ENCODE peak calls at places on chromosomes 12 and 14, in seven cellular contexts. K is non-pigmented ciliary epithelial cell, U is KG1, L is anterior cingulate cortex, T is NCI-H345, O is HTR-8/SVneo, Q is GM19239. G is an unnamed sample.

GRCh38 chr14:71705460-71705859 is 226.8 kb upstream of the RGS6 start:
- DNase-seq in K (no peak), T (no peak), Q (no peak), L (no peak), O (no peak), U (no peak), G (no peak)

GRCh38 chr14:80850197-80850814 is 91.2 kb downstream of the CEP128 start:
- DNase-seq in Q (no peak), T (peak), U (no peak), L (no peak), O (peak), K (peak), G (peak)

GRCh38 chr14:51488569-51489220 is 163.0 kb upstream of the FRMD6 start:
- DNase-seq in Q (no peak), L (no peak), T (no peak), U (no peak), O (peak), K (no peak), G (no peak)

GRCh38 chr12:15088115-15088514 is 115.3 kb downstream of the PDE6H start:
- DNase-seq in L (no peak), Q (no peak), T (no peak), K (no peak), O (no peak), U (no peak), G (no peak)

GRCh38 chr14:45686771-45687170 is 433.8 kb upstream of the MIS18BP1 start:
- DNase-seq in Q (no peak), O (no peak), K (no peak), U (no peak), L (no peak), T (no peak), G (no peak)

GRCh38 chr12:124679533-124680371 is 112.3 kb upstream of the NCOR2 start:
- DNase-seq in U (no peak), K (no peak), Q (no peak), L (peak), T (no peak), O (no peak), G (peak)

GRCh38 chr12:24232531-24232930 is 283.1 kb upstream of the SOX5 start:
- DNase-seq in L (no peak), T (no peak), U (no peak), O (no peak), K (no peak), Q (no peak), G (no peak)

GRCh38 chr14:76768201-76768656 is 7.0 kb downstream of the VASH1 start:
- DNase-seq in T (no peak), K (no peak), O (no peak), Q (peak), L (peak), U (peak), G (no peak)

GRCh38 chr12:105084251-105085250 is at the start of gene ALDH1L2:
- DNase-seq in T (peak), O (peak), U (no peak), Q (peak), L (peak), K (no peak), G (peak)

GRCh38 chr12:1530592-1531159 is 63.7 kb downstream of the FBXL14 start:
- DNase-seq in T (no peak), K (no peak), L (no peak), U (no peak), Q (peak), O (no peak), G (no peak)

GRCh38 chr12:84689638-84690037 is 223.0 kb downstream of the SLC6A15 start:
- DNase-seq in Q (no peak), K (no peak), U (no peak), T (no peak), L (no peak), O (no peak), G (no peak)

GRCh38 chr12:6018265-6018664 is 73.2 kb upstream of the ANO2 start:
- DNase-seq in T (no peak), U (no peak), K (no peak), Q (no peak), L (no peak), O (no peak), G (no peak)

GRCh38 chr14:70254476-70254961 is 65.8 kb upstream of the SLC8A3 start:
- DNase-seq in T (peak), L (no peak), K (no peak), Q (no peak), O (peak), U (no peak), G (no peak)

GRCh38 chr12:57724936-57725740 is 13.4 kb downstream of the AGAP2 start:
- DNase-seq in U (no peak), K (no peak), Q (no peak), T (no peak), L (no peak), O (no peak), G (no peak)

GRCh38 chr12:105278043-105278697 is 42.2 kb upstream of the APPL2 start:
- DNase-seq in L (no peak), O (no peak), K (no peak), U (no peak), Q (no peak), T (no peak), G (no peak)

GRCh38 chr14:71266994-71267636 is 359.9 kb downstream of the PCNX1 start:
- DNase-seq in K (no peak), Q (no peak), U (no peak), T (no peak), O (no peak), L (no peak), G (no peak)

GRCh38 chr12:71250186-71250585 is 92.4 kb upstream of the TSPAN8 start:
- DNase-seq in T (no peak), L (no peak), O (no peak), K (no peak), U (no peak), Q (no peak), G (peak)

GRCh38 chr12:103441437-103442186 is 54.2 kb downstream of the C12orf42 start:
- DNase-seq in T (peak), O (no peak), L (peak), U (peak), K (no peak), Q (peak), G (no peak)

GRCh38 chr12:95351745-95352144 is 122.2 kb upstream of the METAP2 start:
- DNase-seq in K (no peak), L (no peak), Q (no peak), T (no peak), U (no peak), O (no peak), G (no peak)

GRCh38 chr12:65203376-65203775 is 34.0 kb downstream of the LEMD3 start:
- DNase-seq in U (no peak), T (no peak), L (no peak), Q (no peak), O (no peak), K (no peak), G (peak)

GRCh38 chr12:76623929-76624328 is 64.4 kb upstream of the OSBPL8 start:
- DNase-seq in K (no peak), Q (no peak), L (no peak), O (no peak), U (no peak), T (no peak), G (no peak)

GRCh38 chr14:90726656-90727055 is 89.6 kb downstream of the TTC7B start:
- DNase-seq in L (peak), O (no peak), K (peak), T (no peak), Q (no peak), U (no peak), G (no peak)

GRCh38 chr12:68303850-68304249 is 28.3 kb downstream of the MDM1 start:
- DNase-seq in O (no peak), T (no peak), L (no peak), Q (no peak), U (no peak), K (no peak), G (no peak)

GRCh38 chr14:22657861-22658260 is 13.7 kb upstream of the OR6J1 start:
- DNase-seq in U (no peak), O (no peak), Q (no peak), T (no peak), K (peak), L (no peak), G (no peak)

GRCh38 chr12:118337194-118337838 is 35.4 kb downstream of the TAOK3 start:
- DNase-seq in K (no peak), U (no peak), Q (no peak), T (no peak), O (no peak), L (no peak), G (no peak)

GRCh38 chr14:75752907-75753594 is 92.0 kb downstream of the TTLL5 start:
- DNase-seq in U (no peak), K (no peak), Q (no peak), L (no peak), O (no peak), T (no peak), G (peak)

GRCh38 chr12:122730215-122731014 is at the start of gene HCAR1:
- DNase-seq in Q (no peak), O (no peak), T (no peak), L (no peak), K (no peak), U (no peak), G (no peak)

GRCh38 chr12:108017658-108018057 is 111.4 kb upstream of the WSCD2 start:
- DNase-seq in L (no peak), Q (no peak), K (no peak), U (no peak), O (no peak), T (no peak), G (no peak)

GRCh38 chr12:104852102-104852501 is 106.0 kb downstream of the SLC41A2 start:
- DNase-seq in O (no peak), T (no peak), U (no peak), Q (no peak), K (no peak), L (no peak), G (no peak)

GRCh38 chr12:26125451-26126339 is 858 bp upstream of the BHLHE41 start:
- DNase-seq in K (no peak), O (peak), T (peak), L (peak), U (peak), Q (no peak), G (peak)

GRCh38 chr12:115135800-115136211 is 451.8 kb upstream of the TBX3 start:
- DNase-seq in U (no peak), L (peak), T (peak), Q (no peak), K (no peak), O (no peak), G (peak)

GRCh38 chr12:47955059-47955458 is 8.3 kb upstream of the TMEM106C start:
- DNase-seq in O (no peak), K (no peak), Q (no peak), L (no peak), T (no peak), U (no peak), G (no peak)

GRCh38 chr12:88242161-88242925 is 100.2 kb downstream of the TMTC3 start:
- DNase-seq in K (peak), Q (no peak), U (no peak), T (no peak), L (no peak), O (peak), G (peak)